ENCODE peak calls at places on chromosomes 11 and 22, in four cellular contexts. One of them, this sample, is unnamed.

GRCh38 chr11:129267716-129268115 is 75.6 kb upstream of the ARHGAP32 start:
- DNase-seq in H1: no peak
- DNase-seq in K562: no peak
- DNase-seq in GM12878: no peak
- DNase-seq in this sample: no peak

GRCh38 chr11:47433991-47434786 is 8.0 kb upstream of the PSMC3 start:
- DNase-seq in H1: no peak
- DNase-seq in K562: no peak
- DNase-seq in GM12878: no peak
- DNase-seq in this sample: no peak

GRCh38 chr22:39013923-39014722 is at the start of gene APOBEC3C:
- DNase-seq in H1: peak
- DNase-seq in K562: peak
- DNase-seq in GM12878: peak
- DNase-seq in this sample: peak

GRCh38 chr11:121029813-121030445 is 6.0 kb downstream of the TBCEL start:
- DNase-seq in H1: no peak
- DNase-seq in K562: no peak
- DNase-seq in GM12878: no peak
- DNase-seq in this sample: no peak

GRCh38 chr11:14617241-14618027 is 26.2 kb upstream of the PDE3B start:
- DNase-seq in H1: no peak
- DNase-seq in K562: no peak
- DNase-seq in GM12878: no peak
- DNase-seq in this sample: peak

GRCh38 chr22:24516301-24516737 is 21.2 kb downstream of the UPB1 start:
- DNase-seq in H1: no peak
- DNase-seq in K562: no peak
- DNase-seq in GM12878: no peak
- DNase-seq in this sample: peak

GRCh38 chr22:23803001-23803819 is 16.4 kb downstream of the SMARCB1 start:
- DNase-seq in H1: no peak
- DNase-seq in K562: no peak
- DNase-seq in GM12878: no peak
- DNase-seq in this sample: no peak

GRCh38 chr22:43442386-43443060 is 30.7 kb downstream of the MPPED1 start:
- DNase-seq in H1: no peak
- DNase-seq in K562: no peak
- DNase-seq in GM12878: no peak
- DNase-seq in this sample: no peak

GRCh38 chr11:69536406-69536805 is 54.9 kb downstream of the LINC01488 start:
- DNase-seq in H1: no peak
- DNase-seq in K562: no peak
- DNase-seq in GM12878: no peak
- DNase-seq in this sample: no peak

GRCh38 chr11:134557571-134558257 is 145.7 kb upstream of the B3GAT1 start:
- DNase-seq in H1: peak
- DNase-seq in K562: no peak
- DNase-seq in GM12878: no peak
- DNase-seq in this sample: no peak

GRCh38 chr22:11042116-11042515 is 4485.9 kb upstream of the OR11H1 start:
- DNase-seq in H1: no peak
- DNase-seq in K562: no peak
- DNase-seq in GM12878: no peak
- DNase-seq in this sample: no peak

GRCh38 chr11:104968365-104968855 is at the start of gene CASP4:
- DNase-seq in H1: no peak
- DNase-seq in K562: no peak
- DNase-seq in GM12878: peak
- DNase-seq in this sample: peak

GRCh38 chr11:64151337-64151736 is 14.6 kb downstream of the MACROD1 start:
- DNase-seq in H1: no peak
- DNase-seq in K562: no peak
- DNase-seq in GM12878: no peak
- DNase-seq in this sample: no peak

GRCh38 chr11:38460429-38460828 is 1862.4 kb upstream of the RAG2 start:
- DNase-seq in H1: no peak
- DNase-seq in K562: no peak
- DNase-seq in GM12878: no peak
- DNase-seq in this sample: no peak

GRCh38 chr11:85634747-85635146 is 6.4 kb downstream of the TMEM126B start:
- DNase-seq in H1: no peak
- DNase-seq in K562: no peak
- DNase-seq in GM12878: no peak
- DNase-seq in this sample: peak

GRCh38 chr22:46262449-46263207 is 515 bp downstream of the PKDREJ start:
- DNase-seq in H1: peak
- DNase-seq in K562: no peak
- DNase-seq in GM12878: no peak
- DNase-seq in this sample: no peak

GRCh38 chr11:76591416-76591815 is 79.1 kb downstream of the LRRC32 start:
- DNase-seq in H1: no peak
- DNase-seq in K562: no peak
- DNase-seq in GM12878: no peak
- DNase-seq in this sample: no peak

GRCh38 chr11:66543263-66544107 is 2.4 kb downstream of the ZDHHC24 start:
- DNase-seq in H1: no peak
- DNase-seq in K562: no peak
- DNase-seq in GM12878: peak
- DNase-seq in this sample: no peak

GRCh38 chr11:69080361-69080973 is 31.7 kb downstream of the TPCN2 start:
- DNase-seq in H1: no peak
- DNase-seq in K562: no peak
- DNase-seq in GM12878: no peak
- DNase-seq in this sample: no peak

GRCh38 chr11:19380375-19380774 is 139.6 kb upstream of the E2F8 start:
- DNase-seq in H1: no peak
- DNase-seq in K562: no peak
- DNase-seq in GM12878: no peak
- DNase-seq in this sample: no peak

GRCh38 chr11:111112614-111113013 is 132.9 kb upstream of the POU2AF2 start:
- DNase-seq in H1: no peak
- DNase-seq in K562: no peak
- DNase-seq in GM12878: no peak
- DNase-seq in this sample: no peak

GRCh38 chr11:68343761-68344256 is 31.4 kb downstream of the LRP5 start:
- DNase-seq in H1: no peak
- DNase-seq in K562: peak
- DNase-seq in GM12878: no peak
- DNase-seq in this sample: peak

GRCh38 chr11:70371241-70371640 is 27.1 kb upstream of the CTTN start:
- DNase-seq in H1: no peak
- DNase-seq in K562: peak
- DNase-seq in GM12878: no peak
- DNase-seq in this sample: no peak

GRCh38 chr22:30885591-30885990 is 83.0 kb downstream of the MORC2 start:
- DNase-seq in H1: no peak
- DNase-seq in K562: no peak
- DNase-seq in GM12878: no peak
- DNase-seq in this sample: no peak

GRCh38 chr22:25235547-25236290 is 16.3 kb downstream of the CRYBB2 start:
- DNase-seq in H1: peak
- DNase-seq in K562: peak
- DNase-seq in GM12878: no peak
- DNase-seq in this sample: peak

GRCh38 chr11:36265793-36266628 is 23.2 kb downstream of the COMMD9 start:
- DNase-seq in H1: peak
- DNase-seq in K562: peak
- DNase-seq in GM12878: no peak
- DNase-seq in this sample: peak

GRCh38 chr11:12184696-12185095 is 74.3 kb downstream of the MICAL2 start:
- DNase-seq in H1: no peak
- DNase-seq in K562: no peak
- DNase-seq in GM12878: no peak
- DNase-seq in this sample: no peak
- TF ChIP-seq CEBPB in H1: no peak
- TF ChIP-seq CEBPB in K562: no peak
- TF ChIP-seq CEBPB in GM12878: no peak
- TF ChIP-seq CEBPB in this sample: no peak

DNA sequence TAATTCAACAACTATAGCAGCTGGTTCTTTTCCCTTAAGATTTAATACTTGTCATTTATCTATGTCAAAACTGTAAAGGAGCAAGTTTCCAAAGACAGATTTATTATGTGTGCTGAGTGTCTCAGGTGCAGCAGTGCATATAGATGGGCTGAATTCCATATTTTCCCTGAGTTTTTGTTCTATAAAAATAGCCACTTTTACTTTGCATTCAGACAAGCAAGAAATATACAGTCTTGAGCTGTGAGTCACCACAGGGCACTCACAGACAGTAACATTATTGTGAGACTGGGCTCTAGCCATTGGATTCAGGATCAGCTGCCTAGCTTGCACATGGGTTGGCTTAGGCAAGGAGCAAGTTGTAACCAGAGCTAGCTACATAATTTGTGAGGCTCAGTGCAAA is 173.8 kb downstream of the CSNK2A3 start:
- DNase-seq in H1: no peak
- DNase-seq in K562: no peak
- DNase-seq in GM12878: no peak
- DNase-seq in this sample: no peak
- TF ChIP-seq CREB1 in H1: no peak
- TF ChIP-seq CREB1 in K562: no peak
- TF ChIP-seq CREB1 in GM12878: no peak
- TF ChIP-seq CREB1 in this sample: no peak

DNA sequence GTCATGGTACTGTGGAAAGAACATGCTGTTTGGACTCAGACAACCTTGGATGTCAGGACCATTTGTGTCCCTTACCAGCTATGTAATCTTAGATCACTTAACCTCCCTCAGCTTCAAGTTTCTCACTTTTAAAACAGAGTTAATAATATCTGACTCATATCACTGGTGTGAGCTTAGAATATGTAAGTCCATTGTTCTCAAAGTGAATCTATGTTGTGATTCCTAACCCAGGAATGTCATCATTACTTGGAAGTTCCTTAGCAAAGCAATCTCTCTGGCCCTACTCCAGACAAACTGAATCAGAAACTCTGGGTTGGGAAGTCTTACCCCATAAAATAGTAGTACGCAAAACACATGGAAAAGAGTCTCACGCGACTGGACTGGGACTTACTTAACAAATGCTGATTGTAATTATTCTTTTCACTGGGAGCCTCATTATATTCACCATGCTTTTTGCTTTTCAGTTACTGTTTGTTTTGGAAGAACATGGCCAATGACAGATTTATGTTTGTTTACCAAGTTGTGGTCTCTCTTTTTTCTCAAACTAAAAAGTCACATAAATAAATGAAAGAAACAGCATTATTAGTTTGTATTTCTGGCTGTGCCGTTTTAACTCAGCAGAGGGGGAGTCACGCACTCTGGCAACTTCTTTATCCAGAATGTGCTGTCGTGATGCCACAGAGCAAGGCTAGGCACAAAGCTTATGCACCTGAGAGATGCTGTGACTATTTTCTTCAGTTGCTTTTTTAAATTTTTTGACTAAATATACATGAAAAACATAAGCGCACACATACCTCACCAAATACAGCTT is 217.7 kb upstream of the CTSC start:
- DNase-seq in H1: no peak
- DNase-seq in K562: no peak
- DNase-seq in GM12878: no peak
- DNase-seq in this sample: no peak
- TF ChIP-seq CEBPB in H1: no peak
- TF ChIP-seq CEBPB in K562: no peak
- TF ChIP-seq CEBPB in GM12878: no peak
- TF ChIP-seq CEBPB in this sample: no peak

DNA sequence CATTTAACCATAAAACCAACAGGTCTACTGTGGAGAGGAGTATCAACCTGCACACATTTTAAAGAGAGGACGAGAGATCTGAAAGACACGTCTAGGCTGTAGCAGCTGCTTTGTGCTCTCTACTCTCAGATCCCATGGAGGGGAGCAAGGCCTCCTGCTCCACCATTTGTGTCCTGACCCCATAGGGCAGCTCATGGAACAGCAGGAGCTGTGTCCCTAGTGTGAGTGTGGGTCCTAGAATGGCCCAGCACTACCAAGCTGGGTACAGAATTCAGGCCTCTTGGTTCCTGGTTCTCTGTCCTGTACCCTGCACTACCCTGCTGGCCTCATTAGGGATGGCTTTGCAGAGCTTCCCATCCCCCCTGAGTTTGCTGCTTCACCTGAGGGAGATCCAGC is 76.5 kb downstream of the DHCR7 start:
- DNase-seq in H1: no peak
- DNase-seq in K562: no peak
- DNase-seq in GM12878: no peak
- DNase-seq in this sample: no peak
- TF ChIP-seq CREB1 in H1: no peak
- TF ChIP-seq CREB1 in K562: no peak
- TF ChIP-seq CREB1 in GM12878: no peak
- TF ChIP-seq CREB1 in this sample: no peak

This sample was measured in HepG2.